ENCODE peak calls at places on chromosomes 16 and 17, in four cellular contexts. I is HepG2, S is H1, N is GM12892. J is an unnamed sample.
A peak's percentile ranks its signal among the peaks of the same experiment; 100 is the strongest.

GRCh38 chr16:1770328-1771071 is 843 bp downstream of the NME3 start:
- DNase-seq in N (peak; percentile 78), S (peak; percentile 76), I (no peak), J (peak; percentile 78)

GRCh38 chr16:67481561-67482259 is 753 bp upstream of the ATP6V0D1 start:
- DNase-seq in S (no peak), I (peak; percentile 65), N (no peak), J (no peak)

GRCh38 chr17:35735036-35735805 is 3.8 kb downstream of the RASL10B start:
- DNase-seq in S (no peak), N (no peak), I (no peak), J (no peak)

GRCh38 chr17:68053237-68054030 is 17.9 kb downstream of the KPNA2 start:
- DNase-seq in N (no peak), I (no peak), S (no peak), J (no peak)

GRCh38 chr16:85566502-85567100 is 46.5 kb upstream of the GSE1 start:
- DNase-seq in I (no peak), N (no peak), S (peak; percentile 69), J (no peak)

GRCh38 chr16:80711406-80711805 is 93.0 kb downstream of the CDYL2 start:
- DNase-seq in I (no peak), N (no peak), S (no peak), J (no peak)

GRCh38 chr16:67104061-67104460 is 5.7 kb upstream of the PHAF1 start:
- DNase-seq in N (no peak), I (peak; percentile 68), S (peak; percentile 64), J (no peak)

GRCh38 chr17:73821665-73822064 is 177.4 kb upstream of the SDK2 start:
- DNase-seq in N (no peak), I (no peak), S (no peak), J (no peak)

GRCh38 chr16:57999366-57999970 is 1.0 kb downstream of the ZNF319 start:
- DNase-seq in S (no peak), N (peak; percentile 44), I (peak; percentile 29), J (peak; percentile 52)

GRCh38 chr17:39950871-39951348 is 11.9 kb upstream of the GSDMA start:
- DNase-seq in N (no peak), I (no peak), S (no peak), J (no peak)

GRCh38 chr17:44249501-44250246 is 18.3 kb downstream of the SLC4A1 start:
- DNase-seq in N (no peak), S (no peak), I (no peak), J (no peak)

GRCh38 chr16:20811889-20812439 is 5.6 kb downstream of the REXO5 start:
- DNase-seq in N (no peak), S (no peak), I (no peak), J (no peak)

GRCh38 chr16:20807822-20808207 is 1.5 kb downstream of the REXO5 start:
- DNase-seq in N (no peak), S (no peak), I (no peak), J (no peak)

GRCh38 chr16:20814761-20815160 is 8.4 kb downstream of the REXO5 start:
- DNase-seq in N (no peak), I (no peak), S (no peak), J (no peak)

DNA sequence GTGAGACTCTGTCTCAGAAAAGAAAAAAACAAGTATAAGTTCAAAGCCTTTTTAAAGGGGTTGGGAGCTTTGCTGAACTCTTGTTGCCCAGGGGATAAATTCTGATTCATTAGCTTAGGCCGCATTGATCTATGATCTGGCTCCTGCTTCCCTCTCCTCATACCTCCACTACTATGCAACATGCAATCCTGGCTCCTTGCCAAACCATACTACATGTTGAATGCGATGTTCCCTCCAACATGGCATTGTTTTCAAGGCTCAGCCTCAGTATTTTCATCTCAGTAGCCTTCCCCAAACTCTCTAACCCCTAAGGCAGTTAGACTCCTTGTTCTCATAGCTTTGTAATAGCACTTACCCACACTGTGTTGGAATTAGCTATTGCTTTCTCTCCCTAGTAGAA is 6.2 kb downstream of the REXO5 start:
- DNase-seq in N (no peak), S (no peak), I (no peak), J (no peak)
- TF ChIP-seq TAF1 in N (no peak), S (no peak), I (no peak), J (no peak)

DNA sequence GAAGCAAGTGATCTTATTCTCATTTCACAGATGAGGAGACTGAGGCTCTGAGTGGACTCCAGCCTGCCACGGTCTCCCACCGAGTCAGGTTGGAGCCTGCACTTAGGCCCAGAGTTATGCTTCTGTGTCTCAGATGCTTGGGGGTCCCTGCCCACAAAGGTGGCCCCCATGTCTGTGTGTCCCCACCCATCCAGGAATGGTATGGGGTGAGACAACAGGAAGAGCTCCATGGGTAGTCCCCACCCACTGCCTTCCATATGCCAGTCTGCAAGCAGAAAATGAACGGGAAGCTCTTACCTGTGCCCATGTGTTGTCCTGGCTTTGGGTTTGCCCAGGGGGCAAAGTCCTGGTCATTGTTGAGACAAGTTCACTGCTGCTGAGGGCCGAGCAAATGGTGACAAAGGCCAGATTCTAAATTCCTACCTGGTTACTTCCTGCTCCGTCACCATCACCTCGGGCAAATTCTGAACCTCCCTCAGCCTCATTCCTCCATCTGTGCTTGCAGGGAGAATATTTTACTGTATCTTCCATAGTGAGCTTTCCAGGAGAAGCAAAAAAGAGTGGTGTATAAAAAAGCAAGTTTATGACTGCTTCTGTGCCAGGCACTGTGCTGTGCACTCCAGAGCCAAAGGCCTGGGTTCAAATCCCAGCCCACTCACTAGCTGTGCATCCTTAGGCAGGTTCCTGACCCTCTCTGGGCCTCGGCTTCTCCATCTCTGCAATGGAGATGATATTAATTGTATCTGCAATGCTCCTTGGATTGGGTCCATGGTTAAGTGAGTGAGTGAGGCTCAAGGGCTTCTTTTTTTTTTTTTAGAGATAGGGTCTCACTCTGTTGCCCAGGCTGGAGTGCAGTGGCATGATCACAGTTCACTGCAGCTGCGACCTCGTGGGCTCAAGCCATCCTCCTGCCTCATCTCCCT is 9.3 kb downstream of the IL4R start:
- DNase-seq in S (no peak), I (peak; percentile 89), N (no peak), J (no peak)
- TF ChIP-seq TAF1 in S (no peak), I (no peak), N (no peak), J (no peak)

DNA sequence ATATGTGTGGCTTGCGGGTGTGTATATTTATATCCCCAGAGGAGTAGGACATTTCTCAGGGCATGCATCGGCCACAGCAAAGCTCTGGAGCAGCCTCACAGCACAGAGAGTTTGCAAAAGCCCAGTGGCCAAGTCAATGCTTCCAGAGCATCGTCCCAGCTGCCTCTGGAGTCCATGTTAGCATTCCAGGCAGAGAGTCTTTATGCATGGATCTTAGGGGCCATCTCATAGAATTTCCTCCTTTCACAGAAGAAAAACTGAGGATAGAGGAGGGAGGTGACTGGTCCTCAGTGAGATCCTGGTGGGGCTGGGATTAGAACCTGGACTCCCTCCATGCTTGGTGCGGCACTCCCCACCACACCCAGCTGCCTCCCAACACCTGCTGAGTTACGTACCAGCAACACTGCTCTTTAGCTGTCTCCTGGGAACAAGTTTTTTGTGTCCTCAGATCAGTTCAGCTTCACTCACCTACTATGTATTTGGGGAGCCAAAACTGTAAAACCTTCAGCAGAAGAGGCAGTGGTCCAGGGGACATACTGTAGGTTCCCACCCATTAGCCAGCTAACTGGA is 222.6 kb downstream of the CCDC182 start:
- DNase-seq in S (no peak), I (no peak), N (no peak), J (no peak)
- TF ChIP-seq TAF1 in S (no peak), I (no peak), N (no peak), J (no peak)

DNA sequence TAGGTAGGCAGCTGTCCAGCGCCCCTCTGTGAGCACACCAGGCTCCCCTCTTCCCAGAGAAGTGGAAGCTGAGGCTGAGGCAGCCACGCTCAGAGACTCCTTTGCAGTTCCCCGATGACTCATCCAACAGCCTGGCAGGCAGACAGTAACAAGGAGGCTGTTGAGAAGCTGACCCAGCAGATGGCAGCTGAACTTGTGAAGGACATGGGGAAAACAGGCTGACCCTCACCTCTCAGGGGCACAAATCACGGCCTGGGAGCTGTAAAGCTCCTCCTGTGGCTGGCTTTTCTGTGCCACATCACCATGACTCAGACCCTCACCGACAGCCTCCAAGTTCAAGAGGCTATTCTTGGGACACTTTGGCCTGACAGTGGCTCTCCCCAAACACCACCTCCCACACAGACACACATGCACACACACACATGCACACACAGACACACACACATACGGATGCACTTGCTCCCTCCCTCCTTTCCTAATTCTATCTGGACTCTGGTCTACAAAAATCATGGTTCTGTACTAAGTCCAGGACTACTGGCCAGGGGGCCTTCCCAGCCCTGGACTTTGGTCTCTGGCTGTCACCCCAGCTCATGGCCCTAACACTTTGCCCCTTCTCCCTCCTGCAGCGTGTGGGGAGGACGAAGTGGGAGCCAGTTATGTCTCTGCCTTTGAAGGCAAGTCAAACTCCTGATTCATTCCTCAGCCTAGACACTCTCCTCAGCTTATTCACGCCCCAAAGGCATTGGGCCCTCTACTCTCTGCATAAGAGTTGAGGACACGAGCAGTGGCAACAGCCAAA is 23.2 kb downstream of the MAP3K14 start:
- DNase-seq in I (peak; percentile 58), N (no peak), S (no peak), J (no peak)
- TF ChIP-seq TAF1 in I (no peak), N (no peak), S (no peak), J (no peak)